ENCODE peak calls at places on chromosomes 11 and 22, in nine cellular contexts. R, Z, C, D, U, H, Q, T and X are unnamed samples.

GRCh38 chr11:131824766-131825165 is 454.4 kb downstream of the NTM start:
- DNase-seq in R (no peak), Z (no peak), C (no peak), D (no peak), U (no peak), H (no peak), Q (no peak), T (no peak), X (no peak)

GRCh38 chr11:3615998-3616397 is 25.8 kb downstream of the ART5 start:
- DNase-seq in R (no peak), Z (peak), C (no peak), D (no peak), U (no peak), H (no peak), Q (no peak), T (no peak), X (no peak)

GRCh38 chr11:45794169-45794568 is 10.8 kb upstream of the SLC35C1 start:
- DNase-seq in R (no peak), Z (peak), C (no peak), D (no peak), U (no peak), H (no peak), Q (no peak), T (no peak), X (no peak)

GRCh38 chr11:30586251-30587144 is at the start of gene MPPED2:
- DNase-seq in R (no peak), Z (peak), C (peak), D (peak), U (no peak), H (peak), Q (peak), T (no peak), X (peak)

GRCh38 chr11:57772562-57772961 is 11.0 kb downstream of the CTNND1 start:
- DNase-seq in R (no peak), Z (no peak), C (no peak), D (no peak), U (no peak), H (no peak), Q (no peak), T (no peak), X (no peak)

GRCh38 chr11:73271936-73272679 is at the start of gene P2RY6:
- DNase-seq in R (no peak), Z (peak), C (peak), D (peak), U (no peak), H (peak), Q (no peak), T (no peak), X (peak)

GRCh38 chr11:17734986-17735822 is 623 bp downstream of the KCNC1 start:
- DNase-seq in R (no peak), Z (peak), C (peak), D (peak), U (peak), H (peak), Q (peak), T (no peak), X (peak)

GRCh38 chr11:110909331-110909730 is 197.1 kb upstream of the ARHGAP20 start:
- DNase-seq in R (no peak), Z (no peak), C (no peak), D (no peak), U (no peak), H (no peak), Q (no peak), T (no peak), X (no peak)

GRCh38 chr11:33388793-33389525 is 131.8 kb downstream of the HIPK3 start:
- DNase-seq in R (no peak), Z (no peak), C (peak), D (no peak), U (no peak), H (no peak), Q (no peak), T (no peak), X (no peak)

GRCh38 chr11:69157156-69157821 is 1.6 kb downstream of the SMIM38 start:
- DNase-seq in R (no peak), Z (peak), C (no peak), D (no peak), U (no peak), H (peak), Q (peak), T (no peak), X (no peak)

GRCh38 chr11:19453893-19454292 is 213.1 kb upstream of the E2F8 start:
- DNase-seq in R (peak), Z (no peak), C (no peak), D (no peak), U (no peak), H (peak), Q (no peak), T (no peak), X (no peak)

GRCh38 chr11:29282088-29282487 is 734.7 kb downstream of the KCNA4 start:
- DNase-seq in R (no peak), Z (no peak), C (no peak), D (peak), U (peak), H (no peak), Q (no peak), T (peak), X (no peak)

GRCh38 chr11:41784513-41785335 is 325.3 kb upstream of the LRRC4C start:
- DNase-seq in R (no peak), Z (no peak), C (no peak), D (no peak), U (no peak), H (no peak), Q (no peak), T (no peak), X (no peak)

GRCh38 chr11:78038697-78039313 is 15.7 kb upstream of the KCTD14 start:
- DNase-seq in R (no peak), Z (no peak), C (no peak), D (no peak), U (no peak), H (no peak), Q (no peak), T (no peak), X (no peak)

GRCh38 chr11:75939992-75940391 is 125.0 kb downstream of the UVRAG start:
- DNase-seq in R (no peak), Z (no peak), C (peak), D (no peak), U (no peak), H (no peak), Q (no peak), T (no peak), X (no peak)

GRCh38 chr22:50318698-50319411 is 8.0 kb downstream of the DENND6B start:
- DNase-seq in R (no peak), Z (no peak), C (no peak), D (no peak), U (no peak), H (no peak), Q (no peak), T (no peak), X (no peak)

GRCh38 chr11:76236092-76237026 is 30.1 kb upstream of the WNT11 start:
- DNase-seq in R (peak), Z (no peak), C (peak), D (peak), U (no peak), H (peak), Q (no peak), T (peak), X (peak)

GRCh38 chr11:46658259-46658658 is 40.9 kb downstream of the ATG13 start:
- DNase-seq in R (no peak), Z (peak), C (no peak), D (no peak), U (peak), H (no peak), Q (peak), T (no peak), X (no peak)

GRCh38 chr22:23431337-23432072 is 148.6 kb downstream of the IGLL1 start:
- DNase-seq in R (no peak), Z (no peak), C (no peak), D (no peak), U (no peak), H (no peak), Q (no peak), T (no peak), X (no peak)

GRCh38 chr11:120058931-120059330 is 79.0 kb downstream of the TRIM29 start:
- DNase-seq in R (no peak), Z (no peak), C (no peak), D (no peak), U (no peak), H (no peak), Q (no peak), T (no peak), X (no peak)

GRCh38 chr11:87322570-87322969 is 284.8 kb downstream of the TMEM135 start:
- DNase-seq in R (no peak), Z (no peak), C (no peak), D (no peak), U (no peak), H (no peak), Q (no peak), T (no peak), X (no peak)

GRCh38 chr22:28112548-28113043 is 193.5 kb upstream of the PITPNB start:
- DNase-seq in R (peak), Z (no peak), C (peak), D (no peak), U (no peak), H (peak), Q (peak), T (peak), X (peak)

GRCh38 chr22:20456064-20456721 is 18.6 kb upstream of the SCARF2 start:
- DNase-seq in R (no peak), Z (peak), C (peak), D (peak), U (peak), H (peak), Q (peak), T (peak), X (peak)

GRCh38 chr11:47864910-47865309 is 16.8 kb upstream of the NUP160 start:
- DNase-seq in R (no peak), Z (no peak), C (no peak), D (no peak), U (no peak), H (no peak), Q (no peak), T (no peak), X (no peak)

GRCh38 chr11:64353761-64354506 is 5.0 kb upstream of the RPS6KA4 start:
- DNase-seq in R (no peak), Z (no peak), C (no peak), D (no peak), U (no peak), H (no peak), Q (no peak), T (no peak), X (no peak)

GRCh38 chr11:15327786-15328231 is 213.1 kb downstream of the INSC start:
- DNase-seq in R (no peak), Z (no peak), C (peak), D (peak), U (peak), H (peak), Q (peak), T (peak), X (peak)

GRCh38 chr11:106471273-106471672 is 393.8 kb downstream of the AASDHPPT start:
- DNase-seq in R (no peak), Z (no peak), C (no peak), D (no peak), U (no peak), H (no peak), Q (no peak), T (no peak), X (no peak)

GRCh38 chr11:125036933-125037332 is 26.2 kb upstream of the SLC37A2 start:
- DNase-seq in R (no peak), Z (no peak), C (peak), D (no peak), U (peak), H (no peak), Q (no peak), T (no peak), X (no peak)

GRCh38 chr22:32361257-32361656 is 3.6 kb downstream of the RFPL3 start:
- DNase-seq in R (no peak), Z (no peak), C (no peak), D (no peak), U (no peak), H (no peak), Q (no peak), T (no peak), X (no peak)

GRCh38 chr11:108618529-108618928 is 25.0 kb upstream of the EXPH5 start:
- DNase-seq in R (no peak), Z (no peak), C (no peak), D (no peak), U (no peak), H (no peak), Q (no peak), T (no peak), X (no peak)

GRCh38 chr11:112211556-112211955 is 14.7 kb upstream of the PTS start:
- DNase-seq in R (no peak), Z (no peak), C (no peak), D (no peak), U (no peak), H (no peak), Q (no peak), T (no peak), X (no peak)

GRCh38 chr11:84345027-84345426 is 1058.9 kb upstream of the CCDC90B start:
- DNase-seq in R (no peak), Z (no peak), C (no peak), D (no peak), U (no peak), H (no peak), Q (no peak), T (no peak), X (no peak)

GRCh38 chr22:44729391-44730012 is 22.9 kb upstream of the ARHGAP8 start:
- DNase-seq in R (no peak), Z (no peak), C (no peak), D (no peak), U (no peak), H (peak), Q (peak), T (no peak), X (no peak)

GRCh38 chr22:43376765-43377485 is 33.8 kb upstream of the SCUBE1 start:
- DNase-seq in R (no peak), Z (no peak), C (no peak), D (no peak), U (no peak), H (no peak), Q (no peak), T (no peak), X (no peak)

GRCh38 chr11:74820763-74821162 is 72.1 kb downstream of the RNF169 start:
- DNase-seq in R (no peak), Z (no peak), C (no peak), D (no peak), U (peak), H (no peak), Q (no peak), T (no peak), X (no peak)

GRCh38 chr11:113896156-113896879 is 8.3 kb upstream of the HTR3B start:
- DNase-seq in R (no peak), Z (no peak), C (no peak), D (peak), U (no peak), H (no peak), Q (peak), T (peak), X (no peak)

GRCh38 chr22:24590596-24591173 is 2.2 kb downstream of the LRRC75B start:
- DNase-seq in R (no peak), Z (no peak), C (no peak), D (no peak), U (no peak), H (no peak), Q (no peak), T (no peak), X (no peak)

GRCh38 chr22:47619631-47620030 is 857.2 kb downstream of the TBC1D22A start:
- DNase-seq in R (no peak), Z (peak), C (no peak), D (no peak), U (no peak), H (no peak), Q (no peak), T (no peak), X (no peak)

GRCh38 chr11:43269229-43269928 is 42.4 kb upstream of the API5 start:
- DNase-seq in R (no peak), Z (no peak), C (no peak), D (no peak), U (no peak), H (peak), Q (no peak), T (no peak), X (no peak)

GRCh38 chr11:44286268-44286880 is 23.6 kb downstream of the ALX4 start:
- DNase-seq in R (no peak), Z (no peak), C (peak), D (peak), U (no peak), H (peak), Q (peak), T (peak), X (peak)
- TF ChIP-seq CTCF in R (peak), Z (peak), C (peak), D (peak), U (peak), H (peak), Q (peak), T (peak), X (peak)

DNA sequence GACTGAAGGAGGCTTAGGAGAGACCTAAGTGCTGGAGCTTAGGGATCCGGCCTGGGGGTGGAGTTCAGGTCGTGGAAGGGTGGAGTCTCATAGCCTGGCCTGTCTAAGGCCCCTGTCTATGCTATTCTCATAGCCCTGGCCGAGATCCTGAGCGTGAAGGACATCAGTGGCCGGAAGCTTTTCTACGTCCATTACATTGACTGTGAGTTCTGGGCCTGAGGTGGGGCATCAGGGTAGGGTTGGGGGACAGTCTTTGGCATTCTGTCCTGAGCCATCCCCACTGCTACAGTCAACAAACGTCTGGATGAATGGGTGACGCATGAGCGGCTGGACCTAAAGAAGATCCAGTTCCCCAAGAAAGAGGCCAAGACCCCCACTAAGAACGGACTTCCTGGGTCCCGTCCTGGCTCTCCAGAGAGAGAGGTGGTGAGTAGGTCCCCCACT is 603 bp downstream of the KAT5 start:
- DNase-seq in R (no peak), Z (no peak), C (no peak), D (no peak), U (no peak), H (no peak), Q (no peak), T (no peak), X (no peak)
- H3K27ac ChIP-seq in R (peak), Z (peak), C (peak), D (peak), U (no peak), H (peak), Q (peak), T (peak), X (peak)

GRCh38 chr11:22331771-22332170 is 6.4 kb upstream of the SLC17A6 start:
- DNase-seq in R (no peak), Z (no peak), C (peak), D (no peak), U (no peak), H (no peak), Q (no peak), T (no peak), X (no peak)
- TF ChIP-seq CTCF in R (no peak), Z (no peak), C (peak), D (peak), U (no peak), H (no peak), Q (no peak), T (no peak), X (no peak)

GRCh38 chr11:59787255-59787588 is 23.4 kb downstream of the MRPL16 start:
- DNase-seq in R (no peak), Z (no peak), C (no peak), D (no peak), U (no peak), H (no peak), Q (no peak), T (no peak), X (no peak)

GRCh38 chr11:59787816-59788215 is 22.8 kb downstream of the MRPL16 start:
- DNase-seq in R (no peak), Z (no peak), C (no peak), D (no peak), U (no peak), H (no peak), Q (no peak), T (no peak), X (no peak)

GRCh38 chr11:59794417-59794816 is 16.2 kb downstream of the MRPL16 start:
- DNase-seq in R (no peak), Z (no peak), C (no peak), D (no peak), U (no peak), H (no peak), Q (no peak), T (no peak), X (no peak)

GRCh38 chr11:59791639-59792038 is 18.9 kb downstream of the MRPL16 start:
- DNase-seq in R (no peak), Z (no peak), C (no peak), D (no peak), U (no peak), H (no peak), Q (no peak), T (no peak), X (no peak)

DNA sequence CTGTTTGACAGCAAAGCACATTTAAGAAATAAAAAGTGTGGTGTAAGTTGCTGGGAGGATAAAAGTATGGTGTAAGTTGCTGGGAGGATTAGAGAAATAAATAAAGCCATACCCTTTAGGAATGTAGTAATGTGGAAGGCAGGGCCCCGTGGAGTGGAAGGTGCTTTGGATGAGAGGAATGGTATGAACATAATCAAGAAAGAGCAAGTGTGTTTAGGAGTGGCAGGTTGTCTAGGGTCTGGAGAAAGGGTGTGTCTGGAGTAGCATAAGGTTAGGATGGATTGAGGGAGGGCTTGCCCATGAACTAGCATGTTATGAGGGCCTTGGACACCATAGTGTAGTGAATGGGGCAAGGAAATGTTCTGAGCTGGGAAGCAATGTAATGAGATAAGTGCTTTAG is 18.1 kb downstream of the MRPL16 start:
- DNase-seq in R (no peak), Z (no peak), C (no peak), D (no peak), U (no peak), H (no peak), Q (no peak), T (no peak), X (no peak)
- H3K27ac ChIP-seq in R (no peak), Z (no peak), C (no peak), D (no peak), U (no peak), H (no peak), Q (no peak), T (no peak), X (peak)

DNA sequence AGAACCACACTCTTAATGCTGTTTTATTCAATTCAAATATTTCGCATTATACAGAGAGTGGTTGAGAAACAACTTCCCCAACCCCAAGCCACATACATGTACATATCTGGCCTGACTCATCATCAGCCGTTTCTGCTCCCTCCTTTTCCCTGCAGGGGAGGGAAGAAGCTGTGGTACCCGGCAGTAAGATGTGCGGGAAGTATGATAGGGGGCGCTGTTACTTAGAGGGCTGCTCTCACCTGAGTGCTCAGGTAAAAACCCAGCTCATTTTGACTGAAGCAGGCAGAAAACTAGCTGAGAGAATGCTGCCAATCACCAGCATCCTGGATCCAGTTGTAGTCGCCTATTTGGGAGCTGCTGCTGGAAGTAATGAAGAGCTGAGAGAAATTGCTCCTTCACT is 85.6 kb downstream of the NELL1 start:
- DNase-seq in R (no peak), Z (no peak), C (no peak), D (no peak), U (no peak), H (no peak), Q (no peak), T (no peak), X (no peak)
- TF ChIP-seq CTCF in R (no peak), Z (no peak), C (peak), D (no peak), U (no peak), H (no peak), Q (no peak), T (peak), X (no peak)

GRCh38 chr11:12629601-12630313 is 44.5 kb upstream of the TEAD1 start:
- DNase-seq in R (no peak), Z (no peak), C (no peak), D (no peak), U (no peak), H (no peak), Q (no peak), T (no peak), X (no peak)
- H3K27ac ChIP-seq in R (no peak), Z (no peak), C (no peak), D (no peak), U (no peak), H (no peak), Q (no peak), T (no peak), X (no peak)

GRCh38 chr22:31105282-31105929 is 2.0 kb downstream of the SELENOM start:
- DNase-seq in R (no peak), Z (no peak), C (no peak), D (no peak), U (no peak), H (peak), Q (no peak), T (no peak), X (no peak)

GRCh38 chr22:31104869-31105268 is 2.5 kb downstream of the SELENOM start:
- DNase-seq in R (no peak), Z (peak), C (no peak), D (no peak), U (no peak), H (peak), Q (peak), T (no peak), X (no peak)

GRCh38 chr22:31107206-31108118 is at the start of gene SELENOM:
- DNase-seq in R (peak), Z (peak), C (peak), D (peak), U (peak), H (peak), Q (peak), T (peak), X (peak)

GRCh38 chr22:31106651-31107205 is 640 bp downstream of the SELENOM start:
- DNase-seq in R (no peak), Z (no peak), C (no peak), D (no peak), U (no peak), H (peak), Q (peak), T (no peak), X (no peak)

GRCh38 chr22:31106001-31106571 is 1.3 kb downstream of the SELENOM start:
- DNase-seq in R (no peak), Z (peak), C (no peak), D (no peak), U (no peak), H (peak), Q (peak), T (no peak), X (no peak)
- TF ChIP-seq CTCF in R (peak), Z (peak), C (no peak), D (no peak), U (peak), H (no peak), Q (peak), T (no peak), X (no peak)

GRCh38 chr22:46267431-46268279 is at the start of gene TTC38:
- DNase-seq in R (peak), Z (peak), C (peak), D (peak), U (no peak), H (peak), Q (peak), T (peak), X (peak)
- H3K27ac ChIP-seq in R (peak), Z (peak), C (no peak), D (peak), U (peak), H (peak), Q (peak), T (peak), X (peak)